ENCODE peak calls at places on chromosomes 4 and X, in five cellular contexts. T is GM23248, E is WERI-Rb-1, P is upper lobe of right lung, F is ascending aorta. M is an unnamed sample.
A peak's percentile ranks its signal among the peaks of the same experiment; 100 is the strongest.

GRCh38 chrX:122552291-122552800 is 631.7 kb upstream of the GRIA3 start:
- DNase-seq in T (peak; percentile 40), E (no peak), F (no peak), P (no peak), M (no peak)

GRCh38 chrX:49071877-49072711 is 1.7 kb downstream of the PRAF2 start:
- DNase-seq in F (peak; percentile 89), T (peak; percentile 48), E (no peak), P (peak; percentile 89), M (no peak)

GRCh38 chr4:182144621-182145359 is 98.4 kb upstream of the TENM3 start:
- DNase-seq in F (no peak), P (no peak), E (peak; percentile 30), T (peak; percentile 33), M (no peak)

GRCh38 chrX:118536687-118537461 is 41.3 kb downstream of the DOCK11 start:
- DNase-seq in T (peak; percentile 31), E (no peak), P (no peak), F (no peak), M (peak; percentile 38)

GRCh38 chrX:136146614-136147319 is 566 bp upstream of the FHL1 start:
- DNase-seq in E (peak; percentile 25), P (no peak), T (peak; percentile 25), F (no peak), M (peak; percentile 66)

GRCh38 chr4:122152699-122153328 is 683 bp downstream of the BLTP1 start:
- DNase-seq in F (peak; percentile 73), E (peak; percentile 40), T (peak; percentile 65), P (peak; percentile 70), M (peak; percentile 29)

GRCh38 chr4:57190651-57191481 is 80.7 kb upstream of the IGFBP7 start:
- DNase-seq in T (peak; percentile 26), P (no peak), E (peak; percentile 85), F (no peak), M (peak; percentile 85)

GRCh38 chrX:135454816-135455215 is 33.1 kb downstream of the SMIM10L2A start:
- DNase-seq in F (no peak), E (no peak), T (no peak), P (no peak), M (no peak)

GRCh38 chrX:56763556-56764152 is 34.6 kb downstream of the NBDY start:
- DNase-seq in P (no peak), E (peak; percentile 77), T (no peak), F (peak; percentile 90), M (no peak)
- H3K4me3 ChIP-seq in P (no peak overlapping the region), E (peak overlapping the region; percentile 64), T (no peak overlapping the region), F (peak overlapping the region; percentile 65), M (no peak overlapping the region)

DNA sequence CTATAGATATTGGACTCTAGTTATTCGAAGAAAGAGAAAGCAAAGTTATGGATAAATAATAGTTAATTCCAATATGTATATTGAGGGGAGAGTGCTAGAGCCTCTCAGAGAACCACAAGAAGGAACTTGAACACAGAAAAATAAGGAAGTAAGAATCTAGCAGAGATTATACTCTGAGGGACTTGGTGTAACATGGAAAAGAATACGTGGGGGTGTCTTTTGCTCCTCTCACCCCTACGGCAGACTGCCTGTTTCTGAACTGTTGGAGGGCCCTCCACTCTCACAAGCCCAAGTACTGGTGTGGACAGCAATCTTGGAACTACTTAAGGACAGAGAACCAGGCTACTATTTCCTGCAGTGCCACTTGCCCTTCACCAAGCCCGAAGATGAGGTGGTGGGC is 1174.4 kb upstream of the PCDH10 start:
- DNase-seq in E (no peak), P (no peak), F (no peak), T (peak; percentile 1), M (no peak)
- H3K4me3 ChIP-seq in E (no peak overlapping the region), P (peak overlapping the region; percentile 29), F (no peak overlapping the region), T (no peak overlapping the region), M (no peak overlapping the region)

GRCh38 chrX:6954836-6955235 is 192.7 kb upstream of the STS start:
- DNase-seq in P (no peak), E (no peak), T (no peak), F (no peak), M (no peak)

DNA sequence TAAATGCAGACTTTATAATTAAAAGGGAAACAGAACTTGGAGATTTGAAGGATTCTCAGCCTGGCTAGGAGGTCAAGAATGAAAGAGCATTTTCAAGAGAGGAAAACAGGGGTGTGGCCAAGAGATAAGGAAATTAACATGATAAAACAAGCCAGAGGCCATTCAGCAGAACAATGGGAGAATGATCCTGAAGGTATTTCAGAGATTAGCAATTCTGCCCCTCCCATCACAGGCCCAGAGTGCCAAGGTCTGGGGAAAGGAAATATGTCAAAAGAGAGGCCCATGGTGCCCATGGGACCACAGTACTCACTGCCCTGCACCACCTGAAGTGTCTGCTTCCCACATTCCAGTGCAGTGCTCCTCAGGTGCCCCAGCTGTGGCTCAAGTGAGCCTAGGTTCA is 188.5 kb upstream of the STS start:
- DNase-seq in E (no peak), P (no peak), T (no peak), F (no peak), M (peak; percentile 29)
- H3K4me3 ChIP-seq in E (no peak overlapping the region), P (no peak overlapping the region), T (no peak overlapping the region), F (no peak overlapping the region), M (no peak overlapping the region)

GRCh38 chrX:153765138-153766079 is 1.4 kb downstream of the PLXNB3 start:
- DNase-seq in P (peak; percentile 46), E (peak; percentile 12), F (no peak), T (peak; percentile 56), M (no peak)

GRCh38 chrX:153763298-153763932 is 634 bp upstream of the PLXNB3 start:
- DNase-seq in P (peak; percentile 38), T (no peak), F (no peak), E (peak; percentile 6), M (no peak)

GRCh38 chrX:153762636-153763173 is 1.3 kb upstream of the PLXNB3 start:
- DNase-seq in E (peak; percentile 43), F (no peak), T (no peak), P (no peak), M (no peak)

GRCh38 chrX:153764786-153765137 is 713 bp downstream of the PLXNB3 start:
- DNase-seq in P (no peak), T (no peak), E (no peak), F (no peak), M (no peak)

DNA sequence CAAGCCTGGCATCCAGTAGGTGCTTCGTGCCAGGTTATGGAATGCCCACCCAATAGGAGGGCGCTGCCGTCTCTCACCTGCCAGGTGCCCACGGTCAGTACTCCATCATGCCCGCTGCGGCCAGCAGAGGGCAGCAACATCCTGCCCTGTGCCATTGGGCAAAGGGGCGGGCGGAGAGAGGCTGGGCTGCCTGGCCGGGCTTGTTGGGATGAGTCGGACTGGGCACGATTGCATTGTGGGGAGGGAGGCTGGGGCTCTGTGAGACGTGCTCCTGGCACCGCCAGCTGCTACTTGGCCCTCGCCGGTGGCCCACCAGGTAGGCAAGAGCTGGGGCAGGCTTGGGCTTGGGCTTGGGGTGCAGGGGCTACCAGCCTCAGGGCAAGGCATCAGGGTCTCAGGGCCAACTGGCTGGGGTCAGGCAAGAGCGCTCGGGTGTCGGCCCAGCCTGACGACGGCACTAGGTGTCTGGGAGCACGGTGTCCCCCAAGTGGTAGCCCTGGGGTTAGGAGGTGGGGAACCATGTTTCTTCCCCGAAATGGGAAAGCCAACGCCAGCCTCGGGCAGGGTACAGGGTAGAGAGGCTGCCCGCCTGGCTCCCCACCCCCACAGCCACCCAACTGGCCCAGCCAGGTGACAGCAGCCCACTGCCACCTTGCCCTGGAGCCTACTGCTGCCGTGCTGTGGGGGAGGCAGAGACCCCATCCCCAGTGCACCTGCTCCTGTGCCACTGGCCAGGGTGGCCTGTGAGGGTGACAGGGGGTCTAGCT is at the start of gene PLXNB3:
- DNase-seq in E (peak; percentile 91), F (peak; percentile 90), T (peak; percentile 88), P (peak; percentile 89), M (peak; percentile 52)
- H3K4me3 ChIP-seq in E (no peak within 1 kb of the TSS), F (peak within 1 kb of the TSS; percentile 56), T (peak within 1 kb of the TSS; percentile 73), P (no peak within 1 kb of the TSS), M (no peak within 1 kb of the TSS)

GRCh38 chr4:80199947-80200346 is 2.6 kb downstream of the PRDM8 start:
- DNase-seq in T (no peak), E (no peak), F (no peak), P (no peak), M (no peak)

GRCh38 chr4:80201326-80202151 is 4.2 kb downstream of the PRDM8 start:
- DNase-seq in E (no peak), F (peak; percentile 74), P (no peak), T (peak; percentile 43), M (no peak)

GRCh38 chr4:80204433-80204832 is 7.1 kb downstream of the PRDM8 start:
- DNase-seq in T (no peak), E (no peak), F (no peak), P (no peak), M (no peak)

GRCh38 chr4:80202784-80203553 is 5.7 kb downstream of the PRDM8 start:
- DNase-seq in T (peak; percentile 68), F (no peak), P (peak; percentile 68), E (no peak), M (peak; percentile 26)

DNA sequence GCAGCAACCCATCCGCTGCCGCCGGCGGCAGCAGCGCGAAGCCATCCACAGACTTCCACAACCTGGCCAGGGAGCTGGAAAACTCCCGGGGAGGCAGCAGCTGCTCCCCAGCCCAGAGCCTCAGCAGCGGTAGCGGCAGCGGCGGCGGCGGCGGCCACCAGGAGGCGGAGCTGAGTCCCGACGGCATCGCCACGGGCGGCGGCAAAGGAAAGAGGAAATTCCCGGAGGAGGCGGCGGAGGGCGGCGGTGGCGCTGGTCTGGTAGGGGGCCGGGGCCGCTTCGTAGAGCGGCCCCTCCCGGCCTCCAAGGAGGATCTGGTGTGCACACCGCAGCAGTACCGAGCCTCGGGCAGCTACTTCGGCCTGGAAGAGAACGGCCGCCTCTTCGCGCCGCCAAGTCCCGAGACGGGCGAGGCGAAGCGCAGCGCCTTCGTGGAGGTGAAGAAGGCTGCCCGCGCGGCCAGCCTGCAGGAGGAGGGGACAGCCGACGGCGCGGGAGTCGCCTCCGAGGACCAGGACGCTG is 4.9 kb downstream of the PRDM8 start:
- DNase-seq in T (peak; percentile 91), E (no peak), F (peak; percentile 89), P (peak; percentile 92), M (peak; percentile 86)
- H3K4me3 ChIP-seq in T (peak overlapping the region; percentile 70), E (no peak overlapping the region), F (peak overlapping the region; percentile 76), P (peak overlapping the region; percentile 60), M (peak overlapping the region; percentile 40)

GRCh38 chr4:55996611-55997010 is 47.9 kb downstream of the CEP135 start:
- DNase-seq in P (no peak), T (no peak), E (no peak), F (no peak), M (peak; percentile 94)
- H3K4me3 ChIP-seq in P (no peak overlapping the region), T (no peak overlapping the region), E (no peak overlapping the region), F (no peak overlapping the region), M (no peak overlapping the region)

GRCh38 chr4:15948826-15949225 is 10.3 kb upstream of the FGFBP1 start:
- DNase-seq in E (no peak), F (no peak), P (no peak), T (no peak), M (no peak)

GRCh38 chr4:15951781-15952180 is 11.2 kb downstream of the FGFBP2 start:
- DNase-seq in E (no peak), P (no peak), T (no peak), F (no peak), M (no peak)

GRCh38 chr4:15944895-15945294 is 6.4 kb upstream of the FGFBP1 start:
- DNase-seq in T (no peak), E (no peak), P (no peak), F (no peak), M (no peak)

GRCh38 chr4:15945516-15945915 is 7.0 kb upstream of the FGFBP1 start:
- DNase-seq in E (no peak), P (no peak), T (no peak), F (no peak), M (no peak)

GRCh38 chr4:15947684-15948083 is 9.1 kb upstream of the FGFBP1 start:
- DNase-seq in E (no peak), T (no peak), F (no peak), P (no peak), M (no peak)
- H3K4me3 ChIP-seq in E (no peak overlapping the region), T (no peak overlapping the region), F (no peak overlapping the region), P (no peak overlapping the region), M (no peak overlapping the region)

M was measured in HAP-1.